ENCODE peak calls at places on chromosomes 7 and 10, in nine cellular contexts. B, A, O, W, T, K, S, R and N are unnamed samples.

GRCh38 chr10:16341637-16342036 is 95.2 kb upstream of the PTER start:
- DNase-seq in B (no peak), A (no peak), O (no peak), W (no peak), T (no peak), K (no peak), S (no peak), R (no peak), N (no peak)

GRCh38 chr7:74174606-74175082 is 488 bp downstream of the EIF4H start:
- DNase-seq in B (peak; percentile 24), A (peak; percentile 16), O (peak; percentile 28), W (peak; percentile 76), T (peak; percentile 43), K (peak; percentile 15), S (peak; percentile 36), R (peak; percentile 38), N (peak; percentile 71)

GRCh38 chr10:101856626-101857025 is 13.0 kb upstream of the KCNIP2 start:
- DNase-seq in B (peak; percentile 39), A (no peak), O (no peak), W (no peak), T (no peak), K (no peak), S (no peak), R (no peak), N (no peak)

GRCh38 chr7:157005456-157006204 is 4.8 kb downstream of the MNX1 start:
- DNase-seq in B (no peak), A (no peak), O (no peak), W (peak; percentile 62), T (no peak), K (no peak), S (no peak), R (no peak), N (no peak)

GRCh38 chr10:13340626-13341370 is 7.3 kb downstream of the SEPHS1 start:
- DNase-seq in B (no peak), A (no peak), O (peak; percentile 39), W (no peak), T (peak; percentile 27), K (no peak), S (no peak), R (no peak), N (no peak)

GRCh38 chr10:103653581-103654020 is 160.1 kb downstream of the NEURL1 start:
- DNase-seq in B (no peak), A (no peak), O (no peak), W (no peak), T (no peak), K (peak; percentile 44), S (no peak), R (no peak), N (no peak)

GRCh38 chr7:16753102-16753931 is at the start of gene TSPAN13:
- DNase-seq in B (peak; percentile 68), A (peak; percentile 13), O (peak; percentile 85), W (peak; percentile 96), T (peak; percentile 35), K (peak; percentile 95), S (peak; percentile 80), R (peak; percentile 80), N (peak; percentile 82)

GRCh38 chr10:74704629-74705360 is 121.6 kb upstream of the KAT6B start:
- DNase-seq in B (no peak), A (no peak), O (no peak), W (no peak), T (no peak), K (peak; percentile 95), S (no peak), R (no peak), N (no peak)

GRCh38 chr10:92126100-92126650 is 164.7 kb downstream of the CPEB3 start:
- DNase-seq in B (no peak), A (no peak), O (no peak), W (no peak), T (no peak), K (peak; percentile 68), S (no peak), R (no peak), N (no peak)

GRCh38 chr10:92124020-92124419 is 166.9 kb downstream of the CPEB3 start:
- DNase-seq in B (no peak), A (no peak), O (no peak), W (no peak), T (no peak), K (no peak), S (no peak), R (no peak), N (no peak)

GRCh38 chr10:92125169-92125543 is 165.7 kb downstream of the CPEB3 start:
- DNase-seq in B (no peak), A (no peak), O (no peak), W (no peak), T (no peak), K (no peak), S (no peak), R (no peak), N (no peak)

GRCh38 chr10:92123031-92123450 is 167.8 kb downstream of the CPEB3 start:
- DNase-seq in B (no peak), A (no peak), O (no peak), W (no peak), T (no peak), K (peak; percentile 84), S (no peak), R (no peak), N (no peak)

DNA sequence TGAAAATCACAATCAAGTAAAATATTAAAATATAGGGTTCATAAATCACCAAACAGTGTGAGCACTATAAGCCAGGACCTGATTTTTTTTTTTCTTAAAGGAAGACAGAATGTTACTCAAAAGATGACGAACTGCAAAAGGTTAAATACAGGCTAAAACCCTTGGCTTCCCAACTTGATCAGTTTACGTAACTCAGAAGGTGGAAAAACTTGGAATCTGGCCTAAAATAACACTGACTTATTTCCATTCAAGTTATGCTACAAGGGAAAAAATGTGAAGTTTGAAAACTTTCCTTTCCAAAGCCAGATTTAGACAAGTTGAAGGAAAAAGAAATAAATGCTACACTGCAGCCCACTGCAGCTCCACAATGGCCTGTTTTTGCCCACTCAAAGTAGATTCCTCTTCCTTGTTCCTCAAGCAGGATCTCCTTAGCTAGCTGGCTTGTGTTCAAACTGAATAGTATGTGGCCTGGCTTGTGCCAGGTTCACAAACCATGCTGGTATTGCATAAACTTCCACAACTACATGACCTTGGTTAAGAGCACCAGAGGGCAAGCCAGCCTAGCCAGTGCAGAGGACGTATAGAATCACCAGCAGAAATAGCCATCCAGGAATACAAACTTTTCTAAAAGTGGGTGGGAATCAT is 166.2 kb downstream of the CPEB3 start:
- DNase-seq in B (peak; percentile 65), A (no peak), O (no peak), W (no peak), T (no peak), K (peak; percentile 83), S (no peak), R (no peak), N (no peak)
- H3K27me3 ChIP-seq in B (no peaks in the 10 kb centered on the region), A (no peaks in the 10 kb centered on the region), O (no peaks in the 10 kb centered on the region), W (no peaks in the 10 kb centered on the region), T (no peaks in the 10 kb centered on the region), K (no peaks in the 10 kb centered on the region), S (no peaks in the 10 kb centered on the region), R (no peaks in the 10 kb centered on the region), N (no peaks in the 10 kb centered on the region)

DNA sequence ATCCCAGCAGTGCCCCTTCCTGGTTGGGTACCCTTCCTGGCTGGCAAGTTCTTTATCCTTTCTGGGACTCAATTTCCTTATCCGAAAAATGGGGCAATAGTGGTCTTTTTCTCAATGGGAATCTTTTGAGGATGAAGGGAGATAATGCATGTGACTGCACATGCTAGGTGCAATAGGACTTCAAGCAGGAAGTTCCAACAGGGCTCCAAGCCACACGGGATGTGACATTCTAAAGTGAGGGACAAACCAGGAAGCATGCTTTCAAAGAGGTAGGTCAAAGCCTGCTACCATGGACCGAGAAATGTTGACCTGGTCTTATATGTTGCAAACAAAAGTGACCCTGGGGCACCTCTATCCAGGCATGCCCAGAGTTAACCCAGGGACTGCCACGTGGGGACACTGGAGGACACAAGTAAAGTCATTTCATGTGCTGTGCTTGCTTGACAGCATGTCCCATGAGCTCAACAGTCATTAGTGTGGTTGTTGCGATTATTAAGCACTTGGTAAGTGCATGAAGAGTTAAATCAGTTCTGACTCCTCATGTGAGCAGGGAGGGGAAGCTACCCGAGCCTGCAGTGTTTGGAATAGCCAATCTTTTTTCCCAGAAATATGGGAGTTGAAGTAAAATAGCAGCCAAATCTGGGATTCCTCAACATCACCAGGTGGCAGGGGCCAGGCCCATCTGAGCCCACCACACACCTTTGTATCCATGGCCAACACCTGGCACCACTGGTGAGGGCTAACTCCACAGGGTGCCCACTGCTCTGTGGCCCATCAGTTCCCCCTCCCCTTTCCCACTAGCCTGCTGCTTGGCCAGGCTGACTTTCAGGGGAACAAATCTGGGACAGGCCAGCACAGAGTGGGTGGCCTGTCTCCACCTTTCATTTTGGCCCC is 5.7 kb downstream of the ARHGAP22 start:
- DNase-seq in B (no peak), A (no peak), O (no peak), W (no peak), T (no peak), K (no peak), S (no peak), R (no peak), N (peak; percentile 19)
- H3K27ac ChIP-seq in B (no peak overlapping the region), A (no peak overlapping the region), O (no peak overlapping the region), W (no peak overlapping the region), T (no peak overlapping the region), K (no peak overlapping the region), S (no peak overlapping the region), R (no peak overlapping the region), N (no peak overlapping the region)

GRCh38 chr7:131497454-131497853 is 59.0 kb downstream of the PODXL start:
- DNase-seq in B (no peak), A (no peak), O (no peak), W (no peak), T (no peak), K (no peak), S (no peak), R (no peak), N (no peak)

GRCh38 chr7:131500357-131500756 is 56.1 kb downstream of the PODXL start:
- DNase-seq in B (no peak), A (no peak), O (no peak), W (no peak), T (no peak), K (no peak), S (no peak), R (no peak), N (no peak)

GRCh38 chr7:131495679-131496498 is 60.5 kb downstream of the PODXL start:
- DNase-seq in B (no peak), A (no peak), O (no peak), W (no peak), T (no peak), K (no peak), S (no peak), R (no peak), N (no peak)

GRCh38 chr7:131499801-131500200 is 56.6 kb downstream of the PODXL start:
- DNase-seq in B (no peak), A (no peak), O (no peak), W (no peak), T (no peak), K (no peak), S (no peak), R (no peak), N (no peak)

GRCh38 chr7:131498237-131498885 is 58.1 kb downstream of the PODXL start:
- DNase-seq in B (no peak), A (no peak), O (no peak), W (no peak), T (no peak), K (no peak), S (no peak), R (no peak), N (no peak)
- H3K36me3 ChIP-seq in B (no peaks in the 10 kb centered on the region), A (no peaks in the 10 kb centered on the region), O (peaks cover 25% of the 10 kb centered on the region), W (peaks cover 29% of the 10 kb centered on the region), T (no peaks in the 10 kb centered on the region), K (peaks cover 6% of the 10 kb centered on the region), S (peaks cover 33% of the 10 kb centered on the region), R (peaks cover 2% of the 10 kb centered on the region), N (peaks cover 26% of the 10 kb centered on the region)

GRCh38 chr10:51773681-51774080 is 74.3 kb upstream of the CSTF2T start:
- DNase-seq in B (no peak), A (no peak), O (no peak), W (no peak), T (no peak), K (peak; percentile 20), S (no peak), R (no peak), N (no peak)

GRCh38 chr10:51766423-51767145 is 67.2 kb upstream of the CSTF2T start:
- DNase-seq in B (no peak), A (no peak), O (no peak), W (no peak), T (no peak), K (no peak), S (no peak), R (no peak), N (no peak)

GRCh38 chr10:51768886-51769285 is 69.5 kb upstream of the CSTF2T start:
- DNase-seq in B (no peak), A (no peak), O (no peak), W (no peak), T (no peak), K (no peak), S (no peak), R (no peak), N (no peak)

GRCh38 chr10:51772387-51772786 is 73.0 kb upstream of the CSTF2T start:
- DNase-seq in B (no peak), A (no peak), O (no peak), W (no peak), T (no peak), K (no peak), S (no peak), R (no peak), N (no peak)

DNA sequence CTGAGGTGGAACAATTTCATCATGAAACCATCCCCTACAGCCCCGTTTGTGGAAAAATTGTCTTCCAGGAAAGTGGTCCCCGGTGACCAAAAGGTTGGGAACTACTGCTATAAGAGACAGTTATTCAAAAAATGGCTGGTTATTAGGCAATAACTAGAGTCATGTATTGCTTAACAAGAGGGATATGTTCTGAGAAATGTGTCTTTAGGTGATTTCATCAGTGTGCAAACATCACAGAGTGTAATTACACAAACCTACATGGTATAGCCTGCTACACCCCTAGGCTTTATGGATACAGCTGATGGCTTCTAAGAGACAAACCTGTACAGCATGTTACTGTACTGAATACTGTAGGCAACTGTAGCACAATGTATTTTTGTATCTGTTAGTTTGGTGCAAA is 71.3 kb upstream of the CSTF2T start:
- DNase-seq in B (no peak), A (no peak), O (no peak), W (no peak), T (no peak), K (peak; percentile 64), S (no peak), R (no peak), N (no peak)
- H3K27me3 ChIP-seq in B (no peaks in the 10 kb centered on the region), A (no peaks in the 10 kb centered on the region), O (no peaks in the 10 kb centered on the region), W (no peaks in the 10 kb centered on the region), T (no peaks in the 10 kb centered on the region), K (no peaks in the 10 kb centered on the region), S (no peaks in the 10 kb centered on the region), R (no peaks in the 10 kb centered on the region), N (no peaks in the 10 kb centered on the region)